ENCODE peak calls at places on chromosome 15, in six cellular contexts. A is A549, L is IMR-90, Z is K562, N is HepG2, Q is GM12878. J is an unnamed sample.

GRCh38 chr15:52076889-52077781 is 35.4 kb downstream of the BCL2L10 start:
- DNase-seq in N (peak; percentile 41), Z (no peak), A (peak; percentile 71), L (peak; percentile 90), Q (peak; percentile 59), J (no peak)

GRCh38 chr15:39581501-39582285 is 814 bp downstream of the THBS1 start:
- DNase-seq in Z (no peak), Q (no peak), A (peak; percentile 69), L (peak; percentile 65), N (peak; percentile 78), J (peak; percentile 5)

GRCh38 chr15:78327442-78327841 is 12.7 kb upstream of the CRABP1 start:
- DNase-seq in Z (no peak), A (no peak), L (no peak), Q (no peak), N (no peak), J (no peak)

GRCh38 chr15:96896766-96897165 is 566.3 kb downstream of the NR2F2 start:
- DNase-seq in Q (no peak), Z (no peak), N (no peak), A (no peak), L (no peak), J (no peak)

GRCh38 chr15:77508541-77509505 is 88.1 kb downstream of the HMG20A start:
- DNase-seq in L (peak; percentile 71), Q (no peak), A (no peak), N (no peak), Z (no peak), J (no peak)

GRCh38 chr15:84775867-84776449 is 27.6 kb downstream of the ZNF592 start:
- DNase-seq in L (no peak), Q (no peak), A (no peak), Z (no peak), N (no peak), J (no peak)

GRCh38 chr15:81749667-81750360 is 296.0 kb downstream of the MEX3B start:
- DNase-seq in A (no peak), N (no peak), Q (no peak), L (no peak), Z (no peak), J (no peak)

GRCh38 chr15:38560456-38560926 is 4.1 kb downstream of the RASGRP1 start:
- DNase-seq in N (no peak), A (no peak), Z (no peak), L (no peak), Q (no peak), J (no peak)

GRCh38 chr15:83920115-83920514 is 266.2 kb downstream of the ADAMTSL3 start:
- DNase-seq in Z (no peak), L (no peak), Q (no peak), N (no peak), A (no peak), J (no peak)

GRCh38 chr15:85693277-85693676 is 101.4 kb downstream of the KLHL25 start:
- DNase-seq in Z (no peak), N (no peak), Q (no peak), L (no peak), A (no peak), J (no peak)

GRCh38 chr15:50940506-50940905 is 32.0 kb downstream of the AP4E1 start:
- DNase-seq in Z (no peak), N (peak; percentile 8), A (peak; percentile 28), Q (no peak), L (peak; percentile 41), J (no peak)

GRCh38 chr15:33089878-33090757 is 104.4 kb downstream of the FMN1 start:
- DNase-seq in L (peak; percentile 94), N (no peak), A (no peak), Q (no peak), Z (no peak), J (no peak)

GRCh38 chr15:44541282-44541958 is 4.5 kb downstream of the EIF3J start:
- DNase-seq in N (peak; percentile 16), A (peak; percentile 17), L (peak; percentile 90), Z (no peak), Q (no peak), J (no peak)

GRCh38 chr15:92048739-92049138 is 195.2 kb downstream of the SLCO3A1 start:
- DNase-seq in A (no peak), Q (no peak), L (no peak), N (no peak), Z (no peak), J (no peak)

GRCh38 chr15:92047900-92048299 is 194.4 kb downstream of the SLCO3A1 start:
- DNase-seq in Z (no peak), L (no peak), Q (no peak), A (no peak), N (no peak), J (no peak)

GRCh38 chr15:92044510-92044909 is 191.0 kb downstream of the SLCO3A1 start:
- DNase-seq in L (no peak), N (no peak), Z (no peak), Q (no peak), A (no peak), J (no peak)

GRCh38 chr15:92037446-92037845 is 183.9 kb downstream of the SLCO3A1 start:
- DNase-seq in N (no peak), Z (no peak), A (no peak), L (no peak), Q (no peak), J (no peak)

DNA sequence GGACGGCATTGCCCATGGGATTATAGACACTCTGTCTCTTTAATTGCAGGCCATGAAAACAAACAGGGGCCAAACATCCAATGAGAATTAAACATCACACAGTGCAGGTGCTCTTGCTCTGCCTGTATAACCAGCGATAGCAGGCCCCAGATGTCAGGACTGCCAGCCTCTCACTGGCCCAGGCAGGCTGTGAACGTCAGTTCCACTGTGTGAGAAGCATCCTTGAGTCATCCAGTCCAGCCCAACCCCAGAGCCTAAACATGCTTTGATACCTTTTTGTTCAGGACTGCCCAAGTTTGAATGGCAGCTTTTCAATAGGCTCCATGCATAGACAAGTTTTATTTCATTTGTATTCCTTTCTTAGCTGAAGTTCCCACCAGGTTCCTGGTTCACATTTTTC is 189.8 kb downstream of the SLCO3A1 start:
- DNase-seq in Z (no peak), Q (no peak), N (no peak), A (no peak), L (no peak), J (no peak)
- TF ChIP-seq BHLHE40 in Z (no peak), Q (no peak), N (no peak), A (no peak), L (no peak), J (no peak)

GRCh38 chr15:65532738-65533051 is 2.4 kb downstream of the HACD3 start:
- DNase-seq in N (peak; percentile 79), L (peak; percentile 88), A (peak; percentile 43), Z (no peak), Q (no peak), J (no peak)
- TF ChIP-seq BHLHE40 in N (no peak), L (peak; percentile 9), A (no peak), Z (no peak), Q (no peak), J (no peak)

GRCh38 chr15:66253643-66254363 is at the start of gene MEGF11:
- DNase-seq in Q (no peak), N (no peak), Z (peak; percentile 36), L (peak; percentile 28), A (peak; percentile 42), J (peak; percentile 74)
- TF ChIP-seq BHLHE40 in Q (no peak), N (no peak), Z (no peak), L (no peak), A (no peak), J (no peak)

GRCh38 chr15:42405876-42406482 is 46.7 kb downstream of the CAPN3 start:
- DNase-seq in N (peak; percentile 58), L (no peak), Q (no peak), A (no peak), Z (no peak), J (no peak)

GRCh38 chr15:42403389-42403788 is 44.1 kb downstream of the CAPN3 start:
- DNase-seq in A (no peak), Z (no peak), N (no peak), L (no peak), Q (no peak), J (no peak)

GRCh38 chr15:42404461-42405235 is 45.3 kb downstream of the CAPN3 start:
- DNase-seq in Z (no peak), A (no peak), N (peak; percentile 25), Q (no peak), L (no peak), J (no peak)

GRCh38 chr15:42402806-42403205 is 43.5 kb downstream of the CAPN3 start:
- DNase-seq in Q (no peak), A (no peak), L (no peak), N (no peak), Z (no peak), J (no peak)

DNA sequence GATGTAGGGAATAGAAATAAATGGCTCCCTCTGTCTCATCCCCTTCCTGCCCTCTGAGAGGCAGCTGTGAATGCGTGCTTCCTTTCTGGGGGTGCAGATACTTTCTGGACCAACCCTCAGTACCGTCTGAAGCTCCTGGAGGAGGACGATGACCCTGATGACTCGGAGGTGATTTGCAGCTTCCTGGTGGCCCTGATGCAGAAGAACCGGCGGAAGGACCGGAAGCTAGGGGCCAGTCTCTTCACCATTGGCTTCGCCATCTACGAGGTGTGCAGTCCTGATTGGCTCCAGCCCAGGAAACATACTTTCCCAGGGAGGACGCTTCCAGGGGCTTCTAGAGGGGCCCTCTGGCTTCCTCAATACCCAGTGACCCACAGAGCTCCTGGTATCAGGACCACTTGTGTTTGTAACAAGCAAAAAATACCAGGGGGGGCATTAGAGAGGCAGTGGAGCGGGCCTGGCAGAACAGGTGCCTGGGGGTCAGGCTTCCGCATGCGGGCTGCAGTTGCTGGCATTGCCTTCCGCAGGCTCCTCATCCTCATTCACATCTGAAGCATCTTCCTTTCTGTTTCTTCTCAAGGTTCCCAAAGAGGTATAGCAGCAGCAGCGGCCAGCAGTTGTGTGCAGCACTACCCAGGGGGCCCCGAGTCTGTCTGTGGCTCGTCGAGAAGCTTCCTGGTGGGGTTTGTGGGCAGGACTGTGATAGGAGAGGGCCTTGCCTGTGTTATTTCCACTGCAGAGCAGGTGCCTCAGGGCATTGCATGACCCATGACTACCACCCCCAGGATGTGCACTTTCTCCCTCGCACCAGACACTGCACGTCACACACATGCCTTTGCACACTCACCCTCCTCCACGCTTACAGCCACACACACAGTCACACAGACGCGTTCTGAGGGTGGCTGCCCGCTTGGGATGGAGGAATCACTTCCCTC is 42.5 kb downstream of the CAPN3 start:
- DNase-seq in L (no peak), Q (no peak), N (no peak), A (no peak), Z (peak; percentile 52), J (no peak)
- TF ChIP-seq BHLHE40 in L (no peak), Q (no peak), N (no peak), A (no peak), Z (no peak), J (no peak)

GRCh38 chr15:56552668-56553067 is 87.7 kb upstream of the MNS1 start:
- DNase-seq in A (no peak), Z (no peak), Q (no peak), L (no peak), N (no peak), J (no peak)

DNA sequence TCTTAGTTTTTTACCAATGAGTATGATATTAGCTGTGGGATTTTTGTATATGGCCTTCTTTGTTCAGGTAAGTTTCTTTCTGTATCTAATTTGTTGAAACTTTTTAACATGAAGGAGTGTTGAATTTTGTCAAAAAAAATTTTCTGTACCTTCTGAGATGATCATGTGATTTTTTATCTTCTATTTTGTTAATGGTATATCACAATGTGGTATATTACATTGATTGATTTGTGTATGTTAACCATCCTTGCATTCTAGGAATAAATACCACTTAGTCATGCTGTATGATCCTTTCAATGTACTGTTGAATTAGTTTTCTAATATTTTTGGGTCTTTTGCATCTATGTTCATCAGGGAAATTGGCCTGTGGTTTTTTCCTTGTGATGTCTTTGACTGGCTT is 92.5 kb upstream of the MNS1 start:
- DNase-seq in N (no peak), L (no peak), Z (no peak), A (no peak), Q (no peak), J (no peak)
- TF ChIP-seq BHLHE40 in N (no peak), L (no peak), Z (no peak), A (no peak), Q (no peak), J (no peak)